ENCODE peak calls at places on chromosomes 4 and X, in ten cellular contexts. Y, S, C, K, J, V, E, Q, T and W are unnamed samples.

GRCh38 chr4:101346312-101346561 is 1.1 kb downstream of the PPP3CA start:
- DNase-seq in Y (peak; percentile 70), S (no peak), C (peak; percentile 65), K (peak; percentile 30), J (no peak), V (peak; percentile 63), E (no peak), Q (peak; percentile 68), T (no peak), W (no peak)

GRCh38 chr4:106095408-106095807 is 200.1 kb downstream of the NPNT start:
- DNase-seq in Y (no peak), S (no peak), C (no peak), K (no peak), J (no peak), V (no peak), E (no peak), Q (no peak), T (no peak), W (no peak)

GRCh38 chr4:188262464-188262863 is 123.2 kb downstream of the TRIML1 start:
- DNase-seq in Y (no peak), S (no peak), C (no peak), K (no peak), J (peak; percentile 31), V (no peak), E (no peak), Q (no peak), T (no peak), W (no peak)

GRCh38 chr4:166290426-166290825 is 417.4 kb downstream of the TLL1 start:
- DNase-seq in Y (no peak), S (no peak), C (no peak), K (no peak), J (no peak), V (no peak), E (no peak), Q (no peak), T (no peak), W (no peak)

GRCh38 chrX:45347877-45348675 is 147.4 kb upstream of the DIPK2B start:
- DNase-seq in Y (no peak), S (no peak), C (no peak), K (no peak), J (peak; percentile 31), V (no peak), E (no peak), Q (no peak), T (no peak), W (no peak)

GRCh38 chr4:31069151-31069550 is 349.0 kb downstream of the PCDH7 start:
- DNase-seq in Y (no peak), S (no peak), C (no peak), K (no peak), J (no peak), V (no peak), E (no peak), Q (no peak), T (no peak), W (no peak)

GRCh38 chrX:74585766-74586165 is 28.7 kb downstream of the RLIM start:
- DNase-seq in Y (no peak), S (no peak), C (no peak), K (no peak), J (no peak), V (no peak), E (no peak), Q (no peak), T (no peak), W (no peak)

GRCh38 chrX:74015379-74016019 is 288.5 kb upstream of the ZCCHC13 start:
- DNase-seq in Y (peak; percentile 73), S (peak; percentile 1), C (peak; percentile 36), K (peak; percentile 43), J (peak; percentile 23), V (peak; percentile 70), E (peak; percentile 8), Q (peak; percentile 69), T (peak; percentile 34), W (no peak)

GRCh38 chrX:53190363-53190960 is 34.5 kb downstream of the KDM5C start:
- DNase-seq in Y (no peak), S (no peak), C (no peak), K (no peak), J (no peak), V (no peak), E (no peak), Q (no peak), T (no peak), W (no peak)

GRCh38 chrX:134484039-134484438 is 24.1 kb downstream of the HPRT1 start:
- DNase-seq in Y (no peak), S (no peak), C (no peak), K (no peak), J (peak; percentile 18), V (no peak), E (no peak), Q (peak; percentile 18), T (no peak), W (no peak)

GRCh38 chr4:180527993-180528392 is 1715.2 kb upstream of the TENM3 start:
- DNase-seq in Y (no peak), S (no peak), C (no peak), K (no peak), J (no peak), V (no peak), E (no peak), Q (no peak), T (no peak), W (no peak)

GRCh38 chr4:39682133-39682532 is 15.8 kb upstream of the UBE2K start:
- DNase-seq in Y (no peak), S (no peak), C (no peak), K (no peak), J (no peak), V (no peak), E (no peak), Q (no peak), T (no peak), W (no peak)

GRCh38 chr4:125043453-125043852 is 271.3 kb upstream of the FAT4 start:
- DNase-seq in Y (no peak), S (no peak), C (no peak), K (no peak), J (no peak), V (no peak), E (no peak), Q (no peak), T (no peak), W (no peak)

GRCh38 chr4:107740950-107741701 is 21.1 kb upstream of the PAPSS1 start:
- DNase-seq in Y (peak; percentile 73), S (no peak), C (no peak), K (no peak), J (peak; percentile 59), V (no peak), E (no peak), Q (no peak), T (no peak), W (no peak)

GRCh38 chr4:105106416-105106815 is 40.3 kb upstream of the TET2 start:
- DNase-seq in Y (no peak), S (no peak), C (no peak), K (no peak), J (peak; percentile 54), V (no peak), E (no peak), Q (no peak), T (no peak), W (no peak)